ENCODE peak calls at places on chromosomes 11 and 22, in five cellular contexts. One of them, this sample, is unnamed.

GRCh38 chr11:206516-207212 is 535 bp downstream of the BET1L start:
- DNase-seq in H9: no peak
- DNase-seq in neuronal stem cell: peak
- DNase-seq in mesenchymal stem cell: peak
- DNase-seq in H1: no peak
- DNase-seq in this sample: peak

GRCh38 chr11:3227568-3228444 is 4.4 kb downstream of the MRGPRE start:
- DNase-seq in mesenchymal stem cell: no peak
- DNase-seq in H1: no peak
- DNase-seq in H9: peak
- DNase-seq in neuronal stem cell: no peak
- DNase-seq in this sample: no peak

GRCh38 chr11:43316451-43316850 is 4.7 kb downstream of the API5 start:
- DNase-seq in H9: no peak
- DNase-seq in neuronal stem cell: no peak
- DNase-seq in mesenchymal stem cell: peak
- DNase-seq in H1: no peak
- DNase-seq in this sample: no peak

GRCh38 chr11:57798905-57799559 is 37.4 kb downstream of the CTNND1 start:
- DNase-seq in H1: no peak
- DNase-seq in mesenchymal stem cell: peak
- DNase-seq in H9: no peak
- DNase-seq in neuronal stem cell: no peak
- DNase-seq in this sample: peak

GRCh38 chr11:45930951-45931563 is 8.6 kb downstream of the LARGE2 start:
- DNase-seq in mesenchymal stem cell: no peak
- DNase-seq in H9: no peak
- DNase-seq in H1: no peak
- DNase-seq in neuronal stem cell: no peak
- DNase-seq in this sample: no peak

GRCh38 chr11:130037058-130037457 is 32.6 kb upstream of the APLP2 start:
- DNase-seq in H1: no peak
- DNase-seq in mesenchymal stem cell: peak
- DNase-seq in neuronal stem cell: no peak
- DNase-seq in H9: no peak
- DNase-seq in this sample: peak

GRCh38 chr11:108913204-108913603 is 248.3 kb downstream of the DDX10 start:
- DNase-seq in H9: no peak
- DNase-seq in mesenchymal stem cell: no peak
- DNase-seq in neuronal stem cell: no peak
- DNase-seq in H1: no peak
- DNase-seq in this sample: peak

GRCh38 chr11:72869845-72870244 is 55.6 kb downstream of the ATG16L2 start:
- DNase-seq in H1: no peak
- DNase-seq in neuronal stem cell: no peak
- DNase-seq in mesenchymal stem cell: no peak
- DNase-seq in H9: no peak
- DNase-seq in this sample: no peak

GRCh38 chr22:39908737-39909136 is 7.9 kb downstream of the GRAP2 start:
- DNase-seq in neuronal stem cell: no peak
- DNase-seq in mesenchymal stem cell: peak
- DNase-seq in H9: no peak
- DNase-seq in H1: no peak
- DNase-seq in this sample: no peak

GRCh38 chr11:40882301-40882700 is 577.2 kb downstream of the LRRC4C start:
- DNase-seq in H1: no peak
- DNase-seq in H9: no peak
- DNase-seq in neuronal stem cell: no peak
- DNase-seq in mesenchymal stem cell: no peak
- DNase-seq in this sample: no peak

GRCh38 chr11:72225411-72225951 is 914 bp downstream of the INPPL1 start:
- DNase-seq in mesenchymal stem cell: no peak
- DNase-seq in H9: peak
- DNase-seq in neuronal stem cell: no peak
- DNase-seq in H1: no peak
- DNase-seq in this sample: peak

DNA sequence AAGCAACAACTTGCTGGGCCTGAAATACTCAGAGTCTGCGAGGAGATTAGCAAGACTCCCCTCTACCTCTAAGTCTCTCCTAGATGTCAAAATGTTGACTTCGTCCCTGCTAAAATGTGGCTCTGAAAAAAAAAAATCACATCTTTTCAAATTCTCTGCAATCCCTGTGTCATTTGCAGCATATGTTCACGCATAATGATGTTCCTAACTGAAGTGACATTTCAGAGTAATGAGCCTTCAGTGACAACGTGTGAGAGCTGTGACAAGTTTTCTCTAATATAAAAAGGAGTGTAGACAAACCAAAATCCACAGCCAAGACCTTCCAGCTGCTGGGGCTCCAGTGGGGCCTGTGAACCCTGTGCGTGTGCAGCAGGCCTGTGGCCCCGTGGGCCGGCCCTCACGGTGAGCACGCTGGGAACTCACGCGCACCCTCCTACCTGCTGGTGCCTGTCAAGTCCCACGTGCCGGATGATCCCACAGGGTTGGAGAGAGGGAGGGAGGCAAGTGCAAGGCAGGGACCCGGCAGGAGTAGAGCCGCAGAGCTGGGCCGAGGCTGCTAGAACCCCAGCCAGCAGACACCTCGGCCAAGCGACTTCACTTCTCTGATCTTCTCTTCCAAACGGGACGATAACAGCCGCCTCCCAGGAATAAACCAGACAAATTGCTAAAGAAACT is 1232.6 kb downstream of the TBC1D22A start:
- DNase-seq in H1: no peak
- DNase-seq in mesenchymal stem cell: no peak
- DNase-seq in H9: no peak
- DNase-seq in neuronal stem cell: no peak
- DNase-seq in this sample: no peak
- H2BK120ac ChIP-seq in H1: no peak
- H2BK120ac ChIP-seq in mesenchymal stem cell: no peak
- H2BK120ac ChIP-seq in H9: no peak
- H2BK120ac ChIP-seq in neuronal stem cell: no peak
- H2BK120ac ChIP-seq in this sample: no peak

DNA sequence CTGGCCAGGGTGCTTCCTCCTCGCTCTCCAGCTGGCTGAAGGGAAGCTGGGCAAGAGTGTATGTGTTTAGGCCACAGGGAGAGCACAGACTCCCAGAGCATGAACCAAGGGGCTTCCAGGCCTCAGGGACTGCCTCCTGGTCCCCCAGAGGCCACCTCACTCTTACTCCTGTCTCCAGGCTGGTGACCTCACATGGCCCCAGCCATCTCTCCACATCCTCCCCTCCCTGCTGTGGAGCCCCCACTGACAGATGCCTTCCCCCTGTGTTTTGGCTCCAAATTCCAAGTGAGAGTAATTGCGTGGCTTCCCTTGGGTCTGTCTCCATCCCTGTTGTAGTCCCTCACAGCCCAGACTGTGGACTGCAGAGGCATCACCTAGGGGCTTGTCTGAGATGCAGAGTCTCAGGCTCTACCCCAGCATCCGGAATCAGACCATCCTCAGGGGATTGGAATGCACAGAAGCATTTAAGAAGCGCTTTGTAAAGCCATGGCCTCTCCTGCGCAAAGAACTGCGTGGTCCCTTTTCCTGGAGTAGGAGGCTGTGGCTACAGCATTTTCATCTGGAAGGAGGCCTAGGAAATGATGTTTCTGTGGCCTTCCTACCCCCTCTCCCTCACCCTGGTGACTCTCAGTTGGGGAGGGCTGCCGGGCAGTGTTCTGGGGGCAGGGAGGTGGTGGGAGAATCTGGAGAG is 91.1 kb downstream of the ATXN10 start:
- DNase-seq in neuronal stem cell: no peak
- DNase-seq in H9: no peak
- DNase-seq in mesenchymal stem cell: no peak
- DNase-seq in H1: no peak
- DNase-seq in this sample: no peak
- H2BK12ac ChIP-seq in neuronal stem cell: no peak
- H2BK12ac ChIP-seq in H9: no peak
- H2BK12ac ChIP-seq in mesenchymal stem cell: no peak
- H2BK12ac ChIP-seq in H1: peak
- H2BK12ac ChIP-seq in this sample: no peak

DNA sequence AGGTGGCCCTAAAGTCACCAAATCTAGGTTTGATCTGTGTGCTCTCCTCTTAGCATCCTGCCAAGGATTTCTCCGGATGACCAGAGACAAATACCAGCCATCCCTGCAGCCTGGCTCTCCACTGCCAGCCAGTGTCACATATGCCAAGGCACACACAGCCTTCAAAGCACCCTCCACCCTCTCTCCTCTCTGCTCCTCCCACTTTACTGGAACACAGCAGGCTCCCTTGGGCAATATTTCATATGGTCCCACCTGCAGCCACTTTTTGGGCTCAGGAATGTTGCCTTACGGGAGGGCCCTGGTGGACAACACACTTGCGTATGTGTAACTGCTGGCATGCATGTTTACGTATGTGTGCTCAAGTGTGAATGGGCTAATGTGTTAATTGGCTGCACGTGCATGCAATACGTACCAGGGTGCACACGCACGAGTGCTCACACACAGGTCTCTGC is 183.9 kb downstream of the CEP164 start:
- DNase-seq in H1: no peak
- DNase-seq in H9: no peak
- DNase-seq in mesenchymal stem cell: no peak
- DNase-seq in neuronal stem cell: no peak
- DNase-seq in this sample: peak
- H2BK5ac ChIP-seq in H1: peak
- H2BK5ac ChIP-seq in H9: no peak
- H2BK5ac ChIP-seq in mesenchymal stem cell: no peak
- H2BK5ac ChIP-seq in neuronal stem cell: peak
- H2BK5ac ChIP-seq in this sample: no peak

DNA sequence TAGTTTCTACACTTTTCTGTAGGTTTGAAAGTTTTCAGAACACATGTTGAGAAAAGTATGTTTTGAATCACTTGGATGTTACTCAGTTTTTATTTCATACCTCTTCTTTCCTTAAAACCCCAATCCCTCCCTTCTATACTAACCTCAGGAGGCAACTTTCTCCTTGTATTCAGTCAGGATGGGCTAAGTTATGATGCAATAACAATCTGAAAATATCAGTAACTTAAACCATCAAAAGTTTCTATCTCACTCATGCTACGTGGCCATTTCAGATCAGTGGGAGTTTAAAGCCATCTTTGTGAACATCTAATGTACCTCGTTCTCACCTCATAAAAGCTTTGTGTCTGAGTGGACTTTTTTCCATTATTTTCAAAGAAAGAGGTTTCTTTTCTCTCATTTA is 86.2 kb downstream of the NXPE2 start:
- DNase-seq in mesenchymal stem cell: no peak
- DNase-seq in H9: no peak
- DNase-seq in neuronal stem cell: no peak
- DNase-seq in H1: no peak
- DNase-seq in this sample: no peak
- H2BK120ac ChIP-seq in mesenchymal stem cell: no peak
- H2BK120ac ChIP-seq in H9: no peak
- H2BK120ac ChIP-seq in neuronal stem cell: no peak
- H2BK120ac ChIP-seq in H1: no peak
- H2BK120ac ChIP-seq in this sample: no peak

GRCh38 chr22:19419086-19419463 is 12.5 kb downstream of the HIRA start:
- DNase-seq in mesenchymal stem cell: no peak
- DNase-seq in H1: no peak
- DNase-seq in neuronal stem cell: no peak
- DNase-seq in H9: no peak
- DNase-seq in this sample: no peak
- H2BK12ac ChIP-seq in mesenchymal stem cell: no peak
- H2BK12ac ChIP-seq in H1: no peak
- H2BK12ac ChIP-seq in neuronal stem cell: no peak
- H2BK12ac ChIP-seq in H9: no peak
- H2BK12ac ChIP-seq in this sample: no peak

This sample was measured in trophoblast cell.